ENCODE peak calls at places on chromosomes 3 and 15, in nine cellular contexts. U is HFF-Myc; E is stimulated activated CD8-positive, alpha-beta memory T cell treated with anti-CD3 and anti-CD28 coated beads, Interleukin-7, amount 100 ng/mL, for 24 hours; X is glutamatergic neuron; G is cardiac muscle cell; Y is H9; S is naive thymus-derived CD8-positive, alpha-beta T cell; J is RPMI8226; W is brain microvascular endothelial cell. Z is an unnamed sample.

GRCh38 chr15:91853501-91853967 is at the start of gene SLCO3A1:
- DNase-seq in U (no peak), E (no peak), X (peak; percentile 83), G (peak; percentile 88), Y (peak; percentile 68), S (peak; percentile 77), J (peak; percentile 75), W (no peak), Z (peak; percentile 22)

GRCh38 chr15:48427960-48428547 is 96.8 kb downstream of the DUT start:
- DNase-seq in U (no peak), E (no peak), X (no peak), G (no peak), Y (no peak), S (no peak), J (no peak), W (no peak), Z (peak; percentile 15)

GRCh38 chr15:43232289-43232874 is 11.6 kb upstream of the EPB42 start:
- DNase-seq in U (no peak), E (no peak), X (no peak), G (no peak), Y (no peak), S (no peak), J (no peak), W (no peak), Z (no peak)

GRCh38 chr3:77052733-77053680 is 13.1 kb downstream of the ROBO2 start:
- DNase-seq in U (no peak), E (no peak), X (no peak), G (no peak), Y (no peak), S (no peak), J (no peak), W (no peak), Z (no peak)

GRCh38 chr15:81155375-81156218 is 21.5 kb downstream of the CFAP161 start:
- DNase-seq in U (no peak), E (no peak), X (no peak), G (peak; percentile 50), Y (no peak), S (peak; percentile 21), J (peak; percentile 71), W (peak; percentile 39), Z (peak; percentile 28)

GRCh38 chr15:77506311-77507150 is 85.8 kb downstream of the HMG20A start:
- DNase-seq in U (no peak), E (no peak), X (no peak), G (no peak), Y (no peak), S (no peak), J (no peak), W (no peak), Z (no peak)

GRCh38 chr3:80190051-80190450 is 422.3 kb upstream of the ROBO1 start:
- DNase-seq in U (peak; percentile 5), E (no peak), X (no peak), G (no peak), Y (no peak), S (no peak), J (no peak), W (peak; percentile 89), Z (peak; percentile 42)

GRCh38 chr15:92315144-92315543 is 78.5 kb upstream of the ST8SIA2 start:
- DNase-seq in U (no peak), E (no peak), X (no peak), G (no peak), Y (no peak), S (no peak), J (no peak), W (no peak), Z (no peak)

GRCh38 chr3:149621218-149622005 is 36.4 kb downstream of the WWTR1 start:
- DNase-seq in U (peak; percentile 61), E (no peak), X (no peak), G (peak; percentile 18), Y (no peak), S (no peak), J (no peak), W (peak; percentile 90), Z (peak; percentile 21)

GRCh38 chr15:101242160-101242998 is 9.5 kb downstream of the CHSY1 start:
- DNase-seq in U (no peak), E (no peak), X (no peak), G (no peak), Y (no peak), S (peak; percentile 84), J (peak; percentile 74), W (peak; percentile 41), Z (no peak)

GRCh38 chr3:157844770-157845522 is 261.3 kb downstream of the SHOX2 start:
- DNase-seq in U (peak; percentile 53), E (no peak), X (no peak), G (no peak), Y (no peak), S (no peak), J (no peak), W (no peak), Z (no peak)

GRCh38 chr3:155270485-155271342 is 22.8 kb downstream of the STRIT1 start:
- DNase-seq in U (no peak), E (no peak), X (no peak), G (no peak), Y (peak; percentile 29), S (no peak), J (peak; percentile 81), W (no peak), Z (no peak)

GRCh38 chr15:89667706-89667960 is 11.5 kb downstream of the PLIN1 start:
- DNase-seq in U (no peak), E (no peak), X (no peak), G (no peak), Y (no peak), S (no peak), J (no peak), W (no peak), Z (no peak)

GRCh38 chr3:61807865-61808276 is 246.5 kb downstream of the PTPRG start:
- DNase-seq in U (peak; percentile 41), E (no peak), X (no peak), G (peak; percentile 85), Y (no peak), S (no peak), J (no peak), W (no peak), Z (no peak)

GRCh38 chr3:9214599-9214998 is 34.8 kb downstream of the SRGAP3 start:
- DNase-seq in U (peak; percentile 24), E (no peak), X (no peak), G (no peak), Y (no peak), S (no peak), J (no peak), W (peak; percentile 21), Z (peak; percentile 49)

GRCh38 chr3:52004158-52004787 is 8.6 kb upstream of the RPL29 start:
- DNase-seq in U (no peak), E (no peak), X (peak; percentile 81), G (peak; percentile 88), Y (peak; percentile 82), S (no peak), J (no peak), W (no peak), Z (peak; percentile 60)